ENCODE peak calls at places on chromosome 6, in four cellular contexts. U is A549, Z is WTC11, W is HepG2. N is an unnamed sample.

GRCh38 chr6:100968934-100969333 is 87.8 kb upstream of the ASCC3 start:
- DNase-seq in W (peak), U (no peak), Z (peak), N (peak)

GRCh38 chr6:71523548-71523947 is 234.9 kb downstream of the OGFRL1 start:
- DNase-seq in U (no peak), Z (no peak), W (no peak), N (no peak)

GRCh38 chr6:144768676-144769599 is 483.8 kb downstream of the UTRN start:
- DNase-seq in W (no peak), Z (no peak), U (no peak), N (no peak)

GRCh38 chr6:27894839-27895762 is 17.1 kb downstream of the OR2B2 start:
- DNase-seq in Z (no peak), W (peak), U (peak), N (peak)

GRCh38 chr6:90000864-90001731 is 106.8 kb downstream of the GJA10 start:
- DNase-seq in W (no peak), U (no peak), Z (no peak), N (no peak)

GRCh38 chr6:33431880-33432541 is 12.1 kb downstream of the SYNGAP1 start:
- DNase-seq in W (no peak), U (no peak), Z (peak), N (no peak)

GRCh38 chr6:135858941-135859340 is 7.4 kb downstream of the PDE7B start:
- DNase-seq in W (no peak), Z (no peak), U (no peak), N (no peak)

GRCh38 chr6:160005861-160006540 is 37.1 kb downstream of the IGF2R start:
- DNase-seq in U (no peak), Z (peak), W (no peak), N (peak)

GRCh38 chr6:46023216-46023915 is 7.7 kb upstream of the CLIC5 start:
- DNase-seq in W (no peak), Z (no peak), U (no peak), N (no peak)

GRCh38 chr6:43790031-43790430 is 20.0 kb downstream of the VEGFA start:
- DNase-seq in Z (no peak), W (no peak), U (no peak), N (no peak)

GRCh38 chr6:5086294-5086890 is 1.3 kb downstream of the PPP1R3G start:
- DNase-seq in U (no peak), Z (peak), W (no peak), N (no peak)

GRCh38 chr6:52491203-52492069 is 71.3 kb downstream of the EFHC1 start:
- DNase-seq in W (no peak), U (no peak), Z (no peak), N (no peak)

GRCh38 chr6:96171112-96171511 is 155.3 kb downstream of the FUT9 start:
- DNase-seq in W (no peak), U (no peak), Z (no peak), N (no peak)
- TF ChIP-seq ESRRA in W (no peak), U (no peak), Z (no peak), N (no peak)

GRCh38 chr6:41494212-41495115 is 51.7 kb upstream of the FOXP4 start:
- DNase-seq in U (no peak), Z (no peak), W (no peak), N (no peak)
- TF ChIP-seq ESRRA in U (no peak), Z (no peak), W (no peak), N (no peak)

DNA sequence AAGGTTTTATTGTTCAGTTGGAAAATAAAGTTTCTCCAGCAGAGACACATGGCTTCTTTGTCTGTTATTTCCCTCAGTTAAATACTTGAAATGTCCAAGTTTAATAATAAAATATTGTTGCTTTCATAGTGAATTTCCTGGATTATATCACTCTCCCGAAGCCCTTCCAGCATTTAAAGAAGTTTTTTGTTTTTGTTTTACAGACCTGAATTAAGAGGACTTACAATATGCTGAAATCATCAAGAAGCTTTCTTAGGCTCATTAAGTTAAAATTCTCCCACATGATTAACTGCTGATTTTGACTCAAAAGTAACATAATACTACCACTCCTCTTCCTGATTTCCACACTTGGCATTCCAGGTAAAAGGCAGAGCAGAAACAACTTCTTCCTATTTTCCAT is 35.9 kb downstream of the PDSS2 start:
- DNase-seq in U (no peak), Z (no peak), W (no peak), N (no peak)
- TF ChIP-seq ESRRA in U (no peak), Z (no peak), W (no peak), N (no peak)

GRCh38 chr6:166586424-166587156 is at the start of gene RAMACL:
- DNase-seq in Z (peak), W (no peak), U (peak), N (peak)
- TF ChIP-seq ESRRA in Z (no peak), W (no peak), U (no peak), N (no peak)